ENCODE peak calls at places on chromosomes 2 and 18, in five cellular contexts. K is tibial artery, J is stomach, P is ovary, D is cardiac muscle cell. V is an unnamed sample. For H3K4me1, the result is how much of the 10 kb centered on the place peaks cover.

GRCh38 chr2:223203971-223204370 is 152.0 kb downstream of the KCNE4 start:
- DNase-seq in K (no peak), J (no peak), P (no peak), D (no peak), V (no peak)

GRCh38 chr2:162091325-162092007 is 17.5 kb upstream of the DPP4 start:
- DNase-seq in K (no peak), J (no peak), P (no peak), D (no peak), V (no peak)

GRCh38 chr2:15640291-15640711 is 48.6 kb downstream of the DDX1 start:
- DNase-seq in K (no peak), J (no peak), P (peak), D (no peak), V (peak)

GRCh38 chr2:7963787-7964186 is 718.1 kb upstream of the ID2 start:
- DNase-seq in K (no peak), J (no peak), P (no peak), D (no peak), V (no peak)

GRCh38 chr18:6476880-6477279 is 62.2 kb upstream of the L3MBTL4 start:
- DNase-seq in K (no peak), J (no peak), P (no peak), D (no peak), V (no peak)

GRCh38 chr2:120669121-120669952 is 66.3 kb upstream of the GLI2 start:
- DNase-seq in K (no peak), J (peak), P (no peak), D (peak), V (peak)

GRCh38 chr2:135948642-135949355 is 36.6 kb downstream of the DARS1 start:
- DNase-seq in K (no peak), J (no peak), P (no peak), D (no peak), V (no peak)

GRCh38 chr2:60553992-60554648 is 666 bp upstream of the BCL11A start:
- DNase-seq in K (no peak), J (no peak), P (peak), D (peak), V (peak)

GRCh38 chr2:241153616-241154015 is 3.3 kb downstream of the PPP1R7 start:
- DNase-seq in K (no peak), J (no peak), P (no peak), D (no peak), V (no peak)

GRCh38 chr2:61970807-61971556 is 65.5 kb downstream of the COMMD1 start:
- DNase-seq in K (no peak), J (no peak), P (no peak), D (peak), V (peak)

GRCh38 chr2:241047253-241048010 is 49.0 kb downstream of the SNED1 start:
- DNase-seq in K (no peak), J (no peak), P (no peak), D (no peak), V (no peak)

GRCh38 chr18:23259701-23260661 is 124.7 kb downstream of the CABLES1 start:
- DNase-seq in K (peak), J (peak), P (peak), D (peak), V (peak)

GRCh38 chr18:8706981-8707940 is 1.9 kb downstream of the MTCL1 start:
- DNase-seq in K (peak), J (peak), P (peak), D (peak), V (peak)

GRCh38 chr2:81645750-81646301 is 1341.3 kb upstream of the LRRTM1 start:
- DNase-seq in K (no peak), J (no peak), P (no peak), D (no peak), V (no peak)

GRCh38 chr18:55206941-55207340 is 247.7 kb upstream of the CCDC68 start:
- DNase-seq in K (no peak), J (no peak), P (no peak), D (no peak), V (no peak)

GRCh38 chr18:9619056-9619455 is 4.7 kb upstream of the PPP4R1 start:
- DNase-seq in K (no peak), J (no peak), P (no peak), D (no peak), V (no peak)

GRCh38 chr18:50115095-50115494 is 79.9 kb downstream of the MYO5B start:
- DNase-seq in K (no peak), J (no peak), P (no peak), D (no peak), V (no peak)

GRCh38 chr2:172129404-172129803 is 26.7 kb upstream of the DLX2 start:
- DNase-seq in K (no peak), J (no peak), P (no peak), D (no peak), V (no peak)

GRCh38 chr18:3508576-3509559 is 58.9 kb downstream of the TGIF1 start:
- DNase-seq in K (no peak), J (peak), P (no peak), D (no peak), V (peak)

GRCh38 chr2:130908832-130909231 is 72.1 kb downstream of the ARHGEF4 start:
- DNase-seq in K (no peak), J (no peak), P (no peak), D (no peak), V (no peak)

GRCh38 chr2:172640389-172640788 is 84.5 kb downstream of the PDK1 start:
- DNase-seq in K (no peak), J (no peak), P (no peak), D (no peak), V (no peak)

GRCh38 chr18:69580107-69580506 is 179.4 kb downstream of the DOK6 start:
- DNase-seq in K (no peak), J (no peak), P (no peak), D (no peak), V (no peak)

GRCh38 chr2:178865121-178865520 is 57.9 kb upstream of the TTN start:
- DNase-seq in K (no peak), J (no peak), P (no peak), D (peak), V (no peak)

GRCh38 chr2:111199840-111200239 is 79.1 kb downstream of the BCL2L11 start:
- DNase-seq in K (no peak), J (no peak), P (no peak), D (no peak), V (no peak)

GRCh38 chr2:75602724-75603342 is 42.1 kb upstream of the EVA1A start:
- DNase-seq in K (no peak), J (no peak), P (no peak), D (no peak), V (no peak)

GRCh38 chr2:207403950-207404349 is 125.8 kb upstream of the CREB1 start:
- DNase-seq in K (no peak), J (no peak), P (no peak), D (no peak), V (no peak)

GRCh38 chr2:88880441-88880953 is 189.0 kb downstream of the RPIA start:
- DNase-seq in K (no peak), J (no peak), P (no peak), D (peak), V (peak)

GRCh38 chr2:14678754-14679153 is 46.2 kb downstream of the LRATD1 start:
- DNase-seq in K (no peak), J (no peak), P (no peak), D (no peak), V (no peak)

GRCh38 chr18:51447351-51447896 is 249.9 kb upstream of the MEX3C start:
- DNase-seq in K (no peak), J (no peak), P (no peak), D (peak), V (peak)

GRCh38 chr2:28801726-28802125 is 8.9 kb upstream of the SPDYA start:
- DNase-seq in K (no peak), J (no peak), P (no peak), D (no peak), V (no peak)

GRCh38 chr2:105100064-105100840 is 62.4 kb downstream of the MRPS9 start:
- DNase-seq in K (no peak), J (no peak), P (no peak), D (no peak), V (no peak)

GRCh38 chr2:230459213-230459612 is 43.2 kb downstream of the SP100 start:
- DNase-seq in K (no peak), J (no peak), P (no peak), D (no peak), V (no peak)

GRCh38 chr2:137172162-137172561 is 406.8 kb downstream of the THSD7B start:
- DNase-seq in K (no peak), J (no peak), P (no peak), D (no peak), V (no peak)

GRCh38 chr2:61247204-61247812 is 85.3 kb downstream of the C2orf74 start:
- DNase-seq in K (no peak), J (no peak), P (no peak), D (no peak), V (no peak)

GRCh38 chr2:168427451-168427850 is 28.6 kb upstream of the CERS6 start:
- DNase-seq in K (no peak), J (no peak), P (no peak), D (no peak), V (no peak)

GRCh38 chr2:19738707-19739106 is 163.1 kb downstream of the TTC32 start:
- DNase-seq in K (peak), J (no peak), P (no peak), D (no peak), V (peak)

GRCh38 chr2:106127282-106127771 is 66.8 kb downstream of the UXS1 start:
- DNase-seq in K (no peak), J (no peak), P (no peak), D (no peak), V (no peak)

GRCh38 chr2:106127776-106128268 is 66.3 kb downstream of the UXS1 start:
- DNase-seq in K (no peak), J (no peak), P (no peak), D (no peak), V (no peak)

GRCh38 chr2:106129150-106129549 is 65.0 kb downstream of the UXS1 start:
- DNase-seq in K (no peak), J (no peak), P (no peak), D (no peak), V (no peak)

GRCh38 chr2:106129592-106129991 is 64.5 kb downstream of the UXS1 start:
- DNase-seq in K (no peak), J (no peak), P (no peak), D (no peak), V (no peak)

GRCh38 chr2:106130251-106130998 is 63.7 kb downstream of the UXS1 start:
- DNase-seq in K (no peak), J (no peak), P (no peak), D (no peak), V (no peak)
- H3K4me3 ChIP-seq in K (no peak), J (no peak), P (no peak), D (no peak), V (no peak)

GRCh38 chr2:12131975-12132374 is 385.5 kb downstream of the LPIN1 start:
- DNase-seq in K (no peak), J (no peak), P (no peak), D (no peak), V (no peak)
- H3K4me1 ChIP-seq in K (under half), J (under half), P (under half), D (under half), V (under half)

GRCh38 chr2:233693963-233694362 is 1.3 kb downstream of the UGT1A6 start:
- DNase-seq in K (no peak), J (no peak), P (no peak), D (no peak), V (no peak)
- H3K4me3 ChIP-seq in K (no peak), J (no peak), P (no peak), D (no peak), V (no peak)

DNA sequence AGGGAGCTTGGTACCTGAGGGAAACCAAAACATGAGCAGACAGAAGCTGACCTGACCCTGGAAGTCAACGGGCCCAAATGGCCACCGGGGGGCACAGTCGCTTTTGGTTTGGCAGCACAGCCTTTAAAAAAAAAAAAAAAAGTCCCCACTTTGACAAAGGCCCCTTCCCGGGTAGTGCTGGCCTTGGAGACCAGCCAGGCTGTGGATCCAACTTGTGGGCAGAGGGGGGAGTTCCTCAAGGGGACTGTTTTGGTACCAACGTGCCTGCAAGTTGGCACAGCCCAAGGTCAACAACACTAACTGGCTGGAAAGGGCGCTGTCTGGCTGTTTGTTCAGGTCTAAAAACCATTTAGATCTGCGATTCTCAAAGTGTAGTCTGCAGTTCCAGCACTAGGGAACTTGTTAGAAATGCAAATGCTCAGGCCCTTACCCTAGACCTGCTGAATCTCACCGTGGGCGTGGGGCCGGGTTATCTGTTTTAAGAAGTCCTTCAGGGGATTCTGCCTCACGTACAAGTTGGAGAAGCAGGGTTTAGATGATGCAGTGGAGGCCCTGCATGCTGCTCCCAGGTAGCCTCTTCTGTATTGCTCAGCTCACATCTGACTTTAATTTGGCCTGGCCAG is 83.0 kb downstream of the LPIN1 start:
- DNase-seq in K (peak), J (peak), P (peak), D (peak), V (peak)
- H3K4me1 ChIP-seq in K (under half), J (under half), P (under half), D (under half), V (under half)

GRCh38 chr2:65724752-65725151 is 292.4 kb upstream of the SPRED2 start:
- DNase-seq in K (no peak), J (no peak), P (no peak), D (no peak), V (no peak)

GRCh38 chr2:65731476-65731875 is 299.1 kb upstream of the SPRED2 start:
- DNase-seq in K (no peak), J (no peak), P (no peak), D (no peak), V (no peak)

GRCh38 chr2:65729246-65729645 is 296.8 kb upstream of the SPRED2 start:
- DNase-seq in K (no peak), J (peak), P (no peak), D (no peak), V (no peak)

GRCh38 chr2:65728477-65729180 is 296.2 kb upstream of the SPRED2 start:
- DNase-seq in K (no peak), J (peak), P (no peak), D (no peak), V (no peak)

DNA sequence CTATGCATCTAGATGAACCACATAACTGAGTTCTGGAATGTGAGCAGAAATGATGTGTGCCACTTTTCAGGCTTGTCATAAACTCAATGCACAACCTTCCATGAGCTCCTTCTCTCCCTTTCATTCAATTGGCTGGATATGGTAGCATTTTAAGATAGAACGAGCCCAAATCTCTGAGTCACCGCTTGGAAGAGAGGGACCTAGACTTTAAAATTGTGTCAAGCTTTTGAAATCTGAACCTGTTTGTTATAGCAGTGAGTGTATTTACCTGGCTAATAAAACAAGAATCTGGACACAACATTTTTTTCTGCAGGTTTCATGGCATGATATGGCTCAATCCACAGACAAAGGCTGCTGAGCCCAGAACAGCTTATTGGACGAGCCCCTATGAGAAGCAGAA is 297.8 kb upstream of the SPRED2 start:
- DNase-seq in K (no peak), J (no peak), P (no peak), D (no peak), V (no peak)
- H3K4me3 ChIP-seq in K (no peak), J (no peak), P (no peak), D (no peak), V (no peak)

GRCh38 chr2:47888581-47889280 is 17.6 kb downstream of the FBXO11 start:
- DNase-seq in K (no peak), J (no peak), P (no peak), D (no peak), V (no peak)
- H3K4me1 ChIP-seq in K (under half), J (half or more), P (under half), D (under half), V (under half)

DNA sequence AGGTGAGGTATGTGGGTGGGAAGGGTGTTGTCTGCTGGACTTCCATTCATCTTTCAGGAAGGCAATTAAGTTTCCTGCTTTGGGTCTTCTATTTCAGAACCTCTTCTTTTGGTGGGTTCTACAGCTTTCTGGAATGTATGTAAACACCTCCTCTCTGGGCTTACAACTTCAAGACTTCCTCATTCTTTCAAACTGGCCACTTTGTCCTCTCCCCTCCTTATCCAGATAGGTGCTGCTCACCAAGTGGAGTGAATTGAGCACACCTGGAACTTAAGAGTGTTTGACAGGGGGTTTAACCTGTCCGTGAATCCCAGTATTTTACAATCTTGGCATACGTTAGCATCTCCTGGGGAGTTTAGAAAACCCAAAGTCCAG is 5.2 kb upstream of the MRPL33 start:
- DNase-seq in K (no peak), J (no peak), P (no peak), D (no peak), V (no peak)
- H3K4me3 ChIP-seq in K (peak), J (peak), P (no peak), D (no peak), V (no peak)

GRCh38 chr2:226423498-226423960 is 376.1 kb downstream of the IRS1 start:
- DNase-seq in K (no peak), J (peak), P (peak), D (no peak), V (peak)
- H3K4me1 ChIP-seq in K (under half), J (under half), P (under half), D (under half), V (under half)

V was measured in thyroid gland.